ENCODE peak calls at places on chromosomes 7 and 10, in four cellular contexts. G is SK-N-SH, Q is HepG2, J is K562. Z is an unnamed sample.

GRCh38 chr7:147525295-147525694 is 1065.3 kb upstream of the C7orf33 start:
- DNase-seq in Q (no peak), G (no peak), J (no peak), Z (no peak)

GRCh38 chr7:101740981-101741725 is 76.3 kb upstream of the CUX1 start:
- DNase-seq in G (no peak), J (no peak), Q (no peak), Z (no peak)

GRCh38 chr10:133294189-133294588 is 14.5 kb downstream of the TUBGCP2 start:
- DNase-seq in J (no peak), Q (no peak), G (no peak), Z (no peak)

GRCh38 chr10:92323079-92323478 is 32.1 kb downstream of the MARCHF5 start:
- DNase-seq in J (no peak), G (no peak), Q (no peak), Z (no peak)

GRCh38 chr10:102120987-102121738 is 995 bp upstream of the LDB1 start:
- DNase-seq in Q (no peak), J (peak), G (peak), Z (no peak)

GRCh38 chr10:48399056-48399541 is 92.6 kb downstream of the MAPK8 start:
- DNase-seq in G (no peak), Q (no peak), J (no peak), Z (no peak)

GRCh38 chr10:59971915-59972314 is 65.6 kb upstream of the CCDC6 start:
- DNase-seq in J (no peak), G (peak), Q (peak), Z (no peak)

GRCh38 chr7:50641442-50642405 is 76.5 kb upstream of the DDC start:
- DNase-seq in G (no peak), J (no peak), Q (peak), Z (no peak)

GRCh38 chr10:48390933-48391845 is 84.7 kb downstream of the MAPK8 start:
- DNase-seq in Q (no peak), J (no peak), G (no peak), Z (peak)

GRCh38 chr7:45975367-45975766 is 54.3 kb upstream of the IGFBP3 start:
- DNase-seq in Q (no peak), G (no peak), J (no peak), Z (no peak)

GRCh38 chr7:15837627-15838026 is 151.1 kb upstream of the MEOX2 start:
- DNase-seq in G (no peak), Q (no peak), J (no peak), Z (no peak)

GRCh38 chr10:43249151-43249961 is 17.5 kb downstream of the RASGEF1A start:
- DNase-seq in J (no peak), Q (no peak), G (peak), Z (no peak)

GRCh38 chr7:2504818-2505375 is 14.7 kb upstream of the LFNG start:
- DNase-seq in J (no peak), G (no peak), Q (no peak), Z (no peak)

GRCh38 chr7:8117195-8117594 is 144.8 kb downstream of the ICA1 start:
- DNase-seq in G (no peak), J (no peak), Q (no peak), Z (no peak)

GRCh38 chr7:67918158-67918557 is 921.5 kb downstream of the TYW1 start:
- DNase-seq in G (no peak), Q (no peak), J (no peak), Z (no peak)

GRCh38 chr10:90319188-90319914 is 538.5 kb downstream of the HTR7 start:
- DNase-seq in G (no peak), J (no peak), Q (peak), Z (peak)

DNA sequence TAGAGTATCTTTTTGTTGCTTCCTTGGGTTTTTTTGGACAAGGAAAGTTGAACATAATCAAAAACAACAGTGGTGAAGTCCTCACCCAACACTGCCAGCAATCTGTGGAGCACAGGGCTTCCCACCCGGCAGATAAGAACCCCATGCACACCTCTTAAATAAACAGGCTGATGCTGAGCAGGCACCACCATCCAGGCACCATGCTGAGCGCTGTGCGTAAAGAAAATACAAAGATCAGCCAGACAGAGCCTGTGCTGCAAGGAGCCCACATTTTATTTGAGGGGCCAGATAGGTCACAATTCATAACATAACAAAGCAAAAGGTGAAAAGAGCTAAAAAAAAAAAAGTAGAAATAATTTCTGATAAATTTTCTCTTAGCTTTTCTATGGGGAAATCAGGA is 231.2 kb downstream of the PTPRN2 start:
- DNase-seq in Q (no peak), G (no peak), J (no peak), Z (no peak)
- TF ChIP-seq ELF1 in Q (no peak), G (no peak), J (no peak), Z (no peak)

GRCh38 chr7:135207739-135208416 is 3.4 kb downstream of the WDR91 start:
- DNase-seq in G (no peak), J (no peak), Q (peak), Z (no peak)

GRCh38 chr7:135208417-135208793 is 2.9 kb downstream of the WDR91 start:
- DNase-seq in Q (no peak), G (no peak), J (peak), Z (no peak)

GRCh38 chr7:135209225-135209834 is 2.0 kb downstream of the WDR91 start:
- DNase-seq in J (no peak), Q (no peak), G (no peak), Z (no peak)

GRCh38 chr7:135211179-135211945 is at the start of gene WDR91:
- DNase-seq in J (peak), G (peak), Q (peak), Z (peak)

DNA sequence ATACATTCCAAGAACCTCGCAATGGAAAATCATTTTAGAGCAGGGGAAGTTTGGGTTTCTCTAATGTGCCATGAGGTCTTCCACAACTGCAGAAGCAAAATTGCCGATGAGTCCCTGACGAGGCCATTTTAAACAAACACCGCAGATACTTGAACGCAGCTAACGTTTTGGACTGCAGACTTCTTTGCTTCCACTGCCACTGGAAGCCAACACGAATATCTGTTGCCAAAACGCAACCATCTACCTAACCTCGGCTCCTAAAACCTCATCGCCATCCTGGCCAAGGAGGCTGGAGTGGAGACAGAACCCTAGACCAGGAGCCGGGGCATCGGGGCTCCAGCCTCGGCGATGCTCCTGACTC is 528 bp downstream of the WDR91 start:
- DNase-seq in Q (no peak), J (no peak), G (no peak), Z (no peak)
- TF ChIP-seq ELF1 in Q (no peak), J (no peak), G (no peak), Z (no peak)

GRCh38 chr7:100561491-100562194 is 12.1 kb downstream of the SAP25 start:
- DNase-seq in J (no peak), Q (no peak), G (no peak), Z (no peak)
- TF ChIP-seq ELF1 in J (no peak), Q (no peak), G (no peak), Z (no peak)

GRCh38 chr7:44618754-44619153 is 12.3 kb downstream of the OGDH start:
- DNase-seq in J (no peak), Q (no peak), G (no peak), Z (peak)
- TF ChIP-seq ELF1 in J (no peak), Q (no peak), G (no peak), Z (no peak)

DNA sequence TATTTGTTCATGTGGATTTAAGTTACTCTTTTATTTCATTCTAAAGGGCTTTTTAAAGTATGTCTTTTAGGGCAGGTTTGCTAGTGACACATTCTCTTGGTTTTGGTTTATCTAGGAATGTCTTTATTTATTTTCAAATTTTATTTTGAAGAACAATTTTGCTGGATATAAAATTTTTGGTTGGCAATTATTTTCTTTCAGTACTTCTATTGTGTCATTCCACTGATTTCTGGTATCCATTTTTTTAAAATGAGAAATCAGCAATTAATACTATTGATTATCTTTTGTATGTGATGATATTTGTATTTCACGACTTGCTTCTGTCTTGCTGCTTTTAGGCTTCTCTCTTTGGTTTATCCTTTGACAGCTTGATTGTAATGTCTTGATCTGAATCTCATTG is 756.3 kb downstream of the INHBA start:
- DNase-seq in Q (no peak), J (no peak), G (no peak), Z (no peak)
- TF ChIP-seq ELF1 in Q (no peak), J (no peak), G (no peak), Z (no peak)

Z was measured in HCT116.